ENCODE peak calls at places on chromosomes 3 and 15, in eight cellular contexts. H, U, N, L, B, T, V and M are unnamed samples.

GRCh38 chr15:64443747-64444621 is 16.4 kb upstream of the ZNF609 start:
- DNase-seq in H (peak; percentile 27), U (no peak), N (no peak), L (peak; percentile 91), B (no peak), T (no peak), V (no peak), M (peak; percentile 91)

GRCh38 chr3:191783039-191783438 is 322.1 kb downstream of the PYDC2 start:
- DNase-seq in H (no peak), U (no peak), N (no peak), L (no peak), B (no peak), T (no peak), V (no peak), M (no peak)

GRCh38 chr15:29698030-29698701 is 124.1 kb downstream of the TJP1 start:
- DNase-seq in H (no peak), U (peak; percentile 75), N (no peak), L (peak; percentile 62), B (no peak), T (no peak), V (no peak), M (peak; percentile 57)

GRCh38 chr15:88035381-88035780 is 221.2 kb downstream of the NTRK3 start:
- DNase-seq in H (no peak), U (no peak), N (no peak), L (no peak), B (no peak), T (no peak), V (no peak), M (no peak)

GRCh38 chr15:43376017-43376705 is 5.3 kb downstream of the TUBGCP4 start:
- DNase-seq in H (peak; percentile 20), U (no peak), N (no peak), L (peak; percentile 47), B (peak; percentile 82), T (peak; percentile 17), V (no peak), M (peak; percentile 47)

GRCh38 chr3:106620646-106621045 is 751.8 kb upstream of the CBLB start:
- DNase-seq in H (no peak), U (no peak), N (no peak), L (no peak), B (no peak), T (no peak), V (no peak), M (no peak)

GRCh38 chr15:62847900-62848489 is 194.6 kb upstream of the TPM1 start:
- DNase-seq in H (peak; percentile 77), U (peak; percentile 70), N (peak; percentile 76), L (peak; percentile 62), B (peak; percentile 24), T (peak; percentile 83), V (no peak), M (peak; percentile 75)

GRCh38 chr3:135762188-135762853 is 203.2 kb upstream of the PPP2R3A start:
- DNase-seq in H (no peak), U (no peak), N (no peak), L (no peak), B (no peak), T (no peak), V (no peak), M (no peak)

GRCh38 chr3:37938011-37938410 is 52.6 kb upstream of the VILL start:
- DNase-seq in H (no peak), U (no peak), N (no peak), L (no peak), B (no peak), T (no peak), V (no peak), M (no peak)

GRCh38 chr3:73658227-73658626 is 33.5 kb upstream of the PDZRN3 start:
- DNase-seq in H (no peak), U (no peak), N (no peak), L (no peak), B (no peak), T (no peak), V (no peak), M (no peak)

GRCh38 chr3:30043156-30043555 is 563.2 kb upstream of the TGFBR2 start:
- DNase-seq in H (no peak), U (no peak), N (no peak), L (no peak), B (no peak), T (no peak), V (no peak), M (no peak)

GRCh38 chr3:162670181-162670580 is 1173.6 kb downstream of the OTOL1 start:
- DNase-seq in H (no peak), U (no peak), N (no peak), L (no peak), B (no peak), T (no peak), V (no peak), M (no peak)

GRCh38 chr3:157588386-157589060 is 85.3 kb upstream of the VEPH1 start:
- DNase-seq in H (no peak), U (no peak), N (no peak), L (no peak), B (no peak), T (no peak), V (no peak), M (no peak)

GRCh38 chr3:95134693-95135375 is 1072.0 kb downstream of the NSUN3 start:
- DNase-seq in H (no peak), U (no peak), N (no peak), L (no peak), B (no peak), T (no peak), V (no peak), M (no peak)

GRCh38 chr3:13316603-13317002 is 103.5 kb downstream of the NUP210 start:
- DNase-seq in H (no peak), U (no peak), N (no peak), L (no peak), B (no peak), T (no peak), V (no peak), M (no peak)
- TF ChIP-seq CTCF in H (no peak), U (no peak), N (no peak), L (no peak), B (no peak), T (no peak), V (no peak), M (no peak)

DNA sequence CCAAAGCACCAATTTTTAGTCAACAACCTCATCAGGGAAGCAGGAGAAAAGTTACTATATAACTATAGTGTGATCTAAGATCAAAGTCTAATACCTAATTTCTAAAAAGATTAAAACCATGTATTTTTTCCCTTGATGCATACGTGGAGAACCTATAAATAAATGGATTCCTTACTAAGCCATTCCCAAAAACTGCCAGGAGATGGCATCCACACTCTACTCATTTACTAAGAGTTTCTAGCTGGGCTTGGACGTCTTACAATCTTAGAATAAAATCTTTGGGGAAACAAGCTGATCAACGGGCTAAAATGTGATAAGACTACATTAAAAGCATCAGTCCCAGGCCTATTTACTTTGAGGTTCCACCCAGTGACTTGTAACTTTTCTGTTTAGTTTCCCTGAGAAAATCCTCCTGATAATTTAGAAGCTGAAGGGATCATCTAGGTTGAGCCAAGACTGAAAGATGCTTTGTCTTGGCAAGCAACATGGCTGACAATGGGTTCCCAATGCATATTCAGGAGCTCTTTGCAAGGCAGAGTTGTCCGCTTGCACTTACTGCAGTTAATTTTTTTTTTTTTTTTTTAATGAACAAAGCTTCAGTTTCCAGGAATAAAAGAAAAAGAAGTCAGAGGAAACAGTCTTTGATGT is 85.5 kb upstream of the FGF12 start:
- DNase-seq in H (peak; percentile 34), U (no peak), N (no peak), L (peak; percentile 83), B (peak; percentile 10), T (peak; percentile 29), V (no peak), M (peak; percentile 69)
- TF ChIP-seq CTCF in H (peak; percentile 49), U (peak; percentile 76), N (peak; percentile 43), L (peak; percentile 72), B (peak; percentile 61), T (peak; percentile 49), V (peak; percentile 11), M (peak; percentile 83)

DNA sequence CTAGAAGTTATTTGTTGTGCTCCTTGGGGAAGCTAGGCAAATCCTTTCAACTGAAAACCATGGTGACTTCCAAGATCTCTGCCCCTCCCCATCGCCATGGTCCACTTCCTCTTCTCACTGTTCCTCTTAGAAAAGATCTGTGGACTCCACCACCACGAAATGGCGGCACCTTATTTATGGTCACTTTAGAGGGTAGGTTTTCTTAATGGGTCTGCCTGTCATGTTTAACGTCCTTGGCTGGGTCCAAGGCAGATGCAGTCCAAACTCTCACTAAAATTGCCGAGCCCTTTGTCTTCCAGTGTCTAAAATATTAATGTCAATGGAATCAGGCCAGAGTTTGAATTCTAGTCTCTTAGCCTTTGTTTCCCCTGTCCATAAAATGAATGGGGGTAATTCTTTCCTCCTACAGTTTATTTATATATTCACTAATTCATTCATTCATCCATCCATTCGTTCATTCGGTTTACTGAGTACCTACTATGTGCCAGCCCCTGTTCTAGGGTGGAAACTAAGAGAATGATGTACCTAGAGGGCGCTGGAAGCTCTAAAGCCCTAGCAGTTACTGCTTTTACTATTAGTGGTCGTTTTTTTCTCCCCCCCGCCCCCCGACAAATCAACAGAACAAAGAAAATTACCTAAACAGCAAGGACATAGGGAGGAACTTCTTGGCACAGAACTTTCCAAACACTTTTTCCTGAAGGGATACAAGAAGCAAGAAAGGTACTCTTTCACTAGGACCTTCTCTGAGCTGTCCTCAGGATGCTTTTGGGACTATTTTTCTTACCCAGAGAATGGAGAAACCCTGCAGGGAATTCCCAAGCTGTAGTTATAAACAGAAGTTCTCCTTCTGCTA is 661 bp downstream of the PATL2 start:
- DNase-seq in H (peak; percentile 61), U (no peak), N (no peak), L (peak; percentile 41), B (peak; percentile 76), T (peak; percentile 63), V (no peak), M (peak; percentile 28)
- TF ChIP-seq CTCF in H (no peak), U (peak; percentile 86), N (no peak), L (peak; percentile 43), B (peak; percentile 95), T (peak; percentile 32), V (no peak), M (no peak)

GRCh38 chr3:151990696-151991376 is 117.4 kb downstream of the SUCNR1 start:
- DNase-seq in H (no peak), U (no peak), N (no peak), L (no peak), B (no peak), T (no peak), V (no peak), M (no peak)

GRCh38 chr3:151983538-151983937 is 110.1 kb downstream of the SUCNR1 start:
- DNase-seq in H (no peak), U (no peak), N (no peak), L (no peak), B (no peak), T (no peak), V (no peak), M (no peak)

GRCh38 chr3:151992326-151993041 is 119.0 kb downstream of the SUCNR1 start:
- DNase-seq in H (no peak), U (no peak), N (no peak), L (no peak), B (no peak), T (no peak), V (no peak), M (no peak)

GRCh38 chr3:151985787-151986430 is 112.5 kb downstream of the SUCNR1 start:
- DNase-seq in H (no peak), U (no peak), N (no peak), L (no peak), B (no peak), T (no peak), V (no peak), M (no peak)

DNA sequence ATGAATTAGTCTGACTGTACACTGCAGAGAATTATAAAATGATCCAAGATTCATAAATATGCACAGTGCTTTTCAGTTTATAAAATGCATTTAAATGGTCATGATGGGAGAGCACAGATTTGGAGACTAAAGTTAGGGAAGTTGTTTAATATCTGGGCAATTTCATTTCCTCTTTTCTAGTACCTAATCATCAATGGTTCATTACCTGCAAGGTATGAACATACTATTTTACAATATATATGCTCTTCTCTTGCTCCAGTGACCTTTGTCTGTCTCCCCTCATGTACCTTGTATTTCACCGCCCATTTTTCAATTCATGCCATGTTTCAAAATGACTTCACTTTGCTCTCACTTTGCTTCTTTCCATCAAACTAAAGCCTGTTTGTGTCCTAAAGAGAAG is 114.5 kb downstream of the SUCNR1 start:
- DNase-seq in H (no peak), U (no peak), N (no peak), L (no peak), B (no peak), T (no peak), V (no peak), M (no peak)
- TF ChIP-seq CTCF in H (no peak), U (no peak), N (no peak), L (no peak), B (no peak), T (no peak), V (no peak), M (no peak)